ENCODE peak calls at places on chromosome 18, in five cellular contexts. N is activated CD8-positive, alpha-beta T cell treated with anti-CD3 and anti-CD28 coated beads for 36 hours; C is activated CD4-positive, alpha-beta T cell treated with anti-CD3 and anti-CD28 coated beads, Interleukin-2, amount 50 U/mL, for 48 hours; Q is cardiac muscle cell; E is iPS-NIHi11. M is an unnamed sample.
A peak's percentile ranks its signal among the peaks of the same experiment; 100 is the strongest.

GRCh38 chr18:79522451-79523220 is 126.9 kb downstream of the NFATC1 start:
- DNase-seq in N (peak; percentile 88), C (peak; percentile 73), Q (no peak), E (no peak), M (peak; percentile 77)

GRCh38 chr18:43271593-43272432 is 5.5 kb downstream of the SYT4 start:
- DNase-seq in N (peak; percentile 17), C (no peak), Q (peak; percentile 77), E (peak; percentile 31), M (peak; percentile 10)

GRCh38 chr18:59764281-59764680 is 67.1 kb upstream of the CCBE1 start:
- DNase-seq in N (no peak), C (no peak), Q (no peak), E (no peak), M (no peak)

GRCh38 chr18:68991281-68991680 is 193.4 kb downstream of the CCDC102B start:
- DNase-seq in N (no peak), C (no peak), Q (peak; percentile 84), E (no peak), M (no peak)

GRCh38 chr18:63098014-63098981 is 221.3 kb downstream of the BCL2 start:
- DNase-seq in N (peak; percentile 84), C (peak; percentile 42), Q (no peak), E (no peak), M (peak; percentile 34)

GRCh38 chr18:76205906-76206305 is 289.1 kb downstream of the ZNF516 start:
- DNase-seq in N (no peak), C (no peak), Q (no peak), E (no peak), M (no peak)

GRCh38 chr18:39871976-39872375 is 2083.1 kb upstream of the PIK3C3 start:
- DNase-seq in N (no peak), C (no peak), Q (peak; percentile 3), E (no peak), M (no peak)

GRCh38 chr18:59041296-59041695 is 98.4 kb upstream of the SEC11C start:
- DNase-seq in N (no peak), C (no peak), Q (no peak), E (no peak), M (no peak)

GRCh38 chr18:58290059-58290747 is 246.2 kb downstream of the NEDD4L start:
- DNase-seq in N (no peak), C (no peak), Q (no peak), E (no peak), M (no peak)

GRCh38 chr18:68992719-68993482 is 195.0 kb downstream of the CCDC102B start:
- DNase-seq in N (peak; percentile 6), C (no peak), Q (no peak), E (no peak), M (no peak)

GRCh38 chr18:40926679-40927078 is 1028.4 kb upstream of the PIK3C3 start:
- DNase-seq in N (no peak), C (no peak), Q (no peak), E (no peak), M (no peak)

GRCh38 chr18:49459404-49460171 is 857 bp downstream of the DYM start:
- DNase-seq in N (peak; percentile 56), C (peak; percentile 38), Q (peak; percentile 29), E (no peak), M (peak; percentile 13)

GRCh38 chr18:79485788-79486355 is 90.1 kb downstream of the NFATC1 start:
- DNase-seq in N (peak; percentile 1), C (no peak), Q (peak; percentile 88), E (no peak), M (no peak)

GRCh38 chr18:37294951-37295350 is 270.6 kb downstream of the CELF4 start:
- DNase-seq in N (peak; percentile 26), C (peak; percentile 4), Q (peak; percentile 52), E (peak; percentile 84), M (peak; percentile 8)

GRCh38 chr18:74152906-74153305 is 4.6 kb downstream of the TIMM21 start:
- DNase-seq in N (no peak), C (no peak), Q (no peak), E (no peak), M (no peak)

GRCh38 chr18:62101236-62101635 is 85.6 kb downstream of the PIGN start:
- DNase-seq in N (no peak), C (no peak), Q (peak; percentile 29), E (no peak), M (no peak)

GRCh38 chr18:8450013-8450412 is 159.2 kb upstream of the RAB12 start:
- DNase-seq in N (no peak), C (no peak), Q (peak; percentile 11), E (peak; percentile 69), M (no peak)

GRCh38 chr18:57881818-57882413 is 78.8 kb upstream of the ATP8B1 start:
- DNase-seq in N (peak; percentile 70), C (peak; percentile 49), Q (peak; percentile 89), E (peak; percentile 72), M (peak; percentile 61)

GRCh38 chr18:58813821-58814220 is 50.9 kb upstream of the ZNF532 start:
- DNase-seq in N (no peak), C (no peak), Q (no peak), E (no peak), M (no peak)

GRCh38 chr18:61569176-61569892 is 236.1 kb downstream of the CDH20 start:
- DNase-seq in N (peak; percentile 12), C (no peak), Q (peak; percentile 90), E (no peak), M (no peak)

GRCh38 chr18:79988079-79988924 is at the start of gene TXNL4A:
- DNase-seq in N (peak; percentile 88), C (peak; percentile 81), Q (peak; percentile 92), E (peak; percentile 91), M (peak; percentile 87)

GRCh38 chr18:22841840-22842239 is 91.3 kb upstream of the RBBP8 start:
- DNase-seq in N (no peak), C (no peak), Q (peak; percentile 22), E (no peak), M (no peak)

GRCh38 chr18:10950876-10951630 is 198.3 kb downstream of the PIEZO2 start:
- DNase-seq in N (no peak), C (no peak), Q (no peak), E (no peak), M (no peak)

GRCh38 chr18:49656098-49656591 is 94.3 kb downstream of the LIPG start:
- DNase-seq in N (peak; percentile 6), C (no peak), Q (no peak), E (no peak), M (no peak)

GRCh38 chr18:44719519-44720060 is 38.9 kb downstream of the SETBP1 start:
- DNase-seq in N (no peak), C (no peak), Q (no peak), E (no peak), M (no peak)

GRCh38 chr18:63741769-63742168 is 33.4 kb upstream of the SERPINB7 start:
- DNase-seq in N (no peak), C (no peak), Q (peak; percentile 6), E (no peak), M (no peak)

GRCh38 chr18:78935406-78935805 is 44.2 kb upstream of the SALL3 start:
- DNase-seq in N (no peak), C (no peak), Q (no peak), E (no peak), M (no peak)

GRCh38 chr18:55781481-55781957 is 193.5 kb upstream of the TCF4 start:
- DNase-seq in N (no peak), C (no peak), Q (peak; percentile 86), E (peak; percentile 51), M (no peak)

GRCh38 chr18:45962461-45962860 is 4.7 kb downstream of the EPG5 start:
- DNase-seq in N (peak; percentile 65), C (no peak), Q (peak; percentile 73), E (no peak), M (no peak)

GRCh38 chr18:55320399-55321255 is 267.4 kb downstream of the TCF4 start:
- DNase-seq in N (no peak), C (no peak), Q (no peak), E (no peak), M (no peak)

M was measured in activated naive CD8-positive, alpha-beta T cell treated with anti-CD3 and anti-CD28 coated beads, Interleukin-2, amount 50 U/mL, for 24 hours.